ENCODE peak calls at places on chromosome 11, in ten cellular contexts. T is astrocyte of the spinal cord; A is stromal cell of bone marrow; F is stimulated activated CD8-positive, alpha-beta memory T cell treated with anti-CD3 and anti-CD28 coated beads, Interleukin-15, amount 100 ng/mL, for 24 hours; Y is fibroblast of mammary gland; J is T-helper 1 cell; H is Right ventricle myocardium superior; I is WERI-Rb-1; R is activated T-cell treated with anti-CD3 and anti-CD28 coated beads for 1 hour; Q is astrocyte of the cerebellum. E is an unnamed sample.

GRCh38 chr11:10394229-10395100 is 60.6 kb upstream of the AMPD3 start:
- DNase-seq in T (no peak), A (no peak), F (no peak), Y (peak; percentile 47), J (no peak), H (no peak), I (no peak), R (no peak), Q (no peak), E (no peak)

GRCh38 chr11:22554221-22554620 is 71.4 kb downstream of the FANCF start:
- DNase-seq in T (no peak), A (no peak), F (no peak), Y (no peak), J (no peak), H (no peak), I (no peak), R (no peak), Q (no peak), E (no peak)

GRCh38 chr11:121141051-121141450 is 40.0 kb downstream of the TECTA start:
- DNase-seq in T (no peak), A (peak; percentile 13), F (no peak), Y (peak; percentile 19), J (no peak), H (no peak), I (no peak), R (no peak), Q (no peak), E (no peak)

GRCh38 chr11:128916646-128917045 is 25.5 kb downstream of the KCNJ5 start:
- DNase-seq in T (no peak), A (no peak), F (no peak), Y (no peak), J (no peak), H (no peak), I (no peak), R (no peak), Q (no peak), E (no peak)

GRCh38 chr11:6259638-6260019 is at the start of gene CCKBR:
- DNase-seq in T (no peak), A (no peak), F (no peak), Y (no peak), J (peak; percentile 24), H (no peak), I (peak; percentile 68), R (no peak), Q (no peak), E (no peak)

GRCh38 chr11:19934828-19935259 is 222.2 kb downstream of the NAV2 start:
- DNase-seq in T (peak; percentile 70), A (peak; percentile 88), F (no peak), Y (peak; percentile 94), J (no peak), H (no peak), I (no peak), R (no peak), Q (no peak), E (no peak)

GRCh38 chr11:82701847-82702520 is 31.7 kb downstream of the FAM181B start:
- DNase-seq in T (peak; percentile 45), A (no peak), F (no peak), Y (peak; percentile 42), J (no peak), H (no peak), I (peak; percentile 55), R (no peak), Q (peak; percentile 22), E (no peak)

GRCh38 chr11:33125611-33126010 is 35.7 kb downstream of the CSTF3 start:
- DNase-seq in T (no peak), A (no peak), F (no peak), Y (no peak), J (no peak), H (no peak), I (no peak), R (no peak), Q (no peak), E (no peak)

GRCh38 chr11:96397863-96398262 is 8.1 kb downstream of the JRKL start:
- DNase-seq in T (no peak), A (no peak), F (no peak), Y (no peak), J (no peak), H (no peak), I (no peak), R (no peak), Q (no peak), E (no peak)

GRCh38 chr11:95567685-95568084 is 221.9 kb downstream of the FAM76B start:
- DNase-seq in T (peak; percentile 38), A (peak; percentile 50), F (no peak), Y (peak; percentile 70), J (no peak), H (no peak), I (no peak), R (no peak), Q (no peak), E (no peak)

GRCh38 chr11:4191031-4191571 is 96.5 kb downstream of the RRM1 start:
- DNase-seq in T (no peak), A (no peak), F (no peak), Y (no peak), J (no peak), H (peak; percentile 81), I (no peak), R (no peak), Q (no peak), E (peak; percentile 87)

GRCh38 chr11:29351301-29351873 is 665.4 kb downstream of the KCNA4 start:
- DNase-seq in T (no peak), A (no peak), F (no peak), Y (no peak), J (no peak), H (no peak), I (no peak), R (no peak), Q (no peak), E (no peak)

GRCh38 chr11:126466288-126467045 is 111.0 kb downstream of the ST3GAL4 start:
- DNase-seq in T (no peak), A (no peak), F (no peak), Y (no peak), J (no peak), H (no peak), I (no peak), R (no peak), Q (no peak), E (no peak)

GRCh38 chr11:1747753-1748466 is 2.5 kb downstream of the IFITM10 start:
- DNase-seq in T (no peak), A (no peak), F (no peak), Y (no peak), J (no peak), H (peak; percentile 57), I (no peak), R (no peak), Q (no peak), E (peak; percentile 69)

GRCh38 chr11:100855466-100856067 is 168.5 kb downstream of the ARHGAP42 start:
- DNase-seq in T (peak; percentile 74), A (peak; percentile 33), F (no peak), Y (peak; percentile 76), J (no peak), H (no peak), I (no peak), R (no peak), Q (peak; percentile 66), E (no peak)

GRCh38 chr11:22193348-22194051 is 615 bp downstream of the ANO5 start:
- DNase-seq in T (no peak), A (no peak), F (no peak), Y (no peak), J (no peak), H (peak; percentile 46), I (peak; percentile 39), R (no peak), Q (no peak), E (peak; percentile 48)

GRCh38 chr11:96794152-96794551 is 404.3 kb downstream of the JRKL start:
- DNase-seq in T (no peak), A (no peak), F (no peak), Y (no peak), J (no peak), H (no peak), I (peak; percentile 9), R (no peak), Q (no peak), E (no peak)

GRCh38 chr11:47163198-47163597 is 13.5 kb downstream of the ARFGAP2 start:
- DNase-seq in T (no peak), A (no peak), F (no peak), Y (no peak), J (no peak), H (no peak), I (no peak), R (no peak), Q (no peak), E (peak; percentile 0)

GRCh38 chr11:82494988-82495432 is 238.7 kb downstream of the FAM181B start:
- DNase-seq in T (no peak), A (no peak), F (no peak), Y (peak; percentile 5), J (no peak), H (no peak), I (no peak), R (no peak), Q (no peak), E (no peak)

GRCh38 chr11:31922450-31922849 is 111.3 kb upstream of the PAX6 start:
- DNase-seq in T (no peak), A (no peak), F (no peak), Y (no peak), J (no peak), H (no peak), I (no peak), R (no peak), Q (no peak), E (no peak)

GRCh38 chr11:32893091-32893946 is 708 bp downstream of the QSER1 start:
- DNase-seq in T (peak; percentile 45), A (peak; percentile 11), F (peak; percentile 27), Y (peak; percentile 20), J (peak; percentile 38), H (peak; percentile 60), I (peak; percentile 65), R (peak; percentile 25), Q (no peak), E (peak; percentile 67)

GRCh38 chr11:92423133-92423532 is 198.5 kb downstream of the FAT3 start:
- DNase-seq in T (no peak), A (peak; percentile 58), F (no peak), Y (no peak), J (no peak), H (no peak), I (no peak), R (no peak), Q (no peak), E (no peak)

GRCh38 chr11:19660076-19660475 is 52.6 kb upstream of the NAV2 start:
- DNase-seq in T (peak; percentile 79), A (no peak), F (no peak), Y (peak; percentile 83), J (no peak), H (no peak), I (no peak), R (no peak), Q (peak; percentile 35), E (no peak)

GRCh38 chr11:64448599-64449380 is 89.8 kb downstream of the RPS6KA4 start:
- DNase-seq in T (peak; percentile 55), A (peak; percentile 35), F (peak; percentile 43), Y (peak; percentile 53), J (peak; percentile 66), H (peak; percentile 91), I (peak; percentile 92), R (peak; percentile 62), Q (peak; percentile 15), E (peak; percentile 89)

GRCh38 chr11:103433380-103433779 is 324.2 kb downstream of the DYNC2H1 start:
- DNase-seq in T (peak; percentile 74), A (peak; percentile 79), F (no peak), Y (peak; percentile 86), J (no peak), H (no peak), I (no peak), R (no peak), Q (peak; percentile 43), E (no peak)

GRCh38 chr11:34027516-34028406 is 23.8 kb upstream of the CAPRIN1 start:
- DNase-seq in T (no peak), A (no peak), F (no peak), Y (no peak), J (no peak), H (no peak), I (no peak), R (no peak), Q (no peak), E (no peak)

GRCh38 chr11:66861774-66862558 is 5.1 kb downstream of the LRFN4 start:
- DNase-seq in T (no peak), A (no peak), F (no peak), Y (no peak), J (no peak), H (no peak), I (no peak), R (no peak), Q (no peak), E (peak; percentile 22)

GRCh38 chr11:128492461-128492860 is 94.9 kb downstream of the ETS1 start:
- DNase-seq in T (no peak), A (no peak), F (no peak), Y (peak; percentile 80), J (no peak), H (no peak), I (no peak), R (no peak), Q (no peak), E (no peak)